ENCODE peak calls at places on chromosomes 7 and 10, in nine cellular contexts. V is HepG2, F is heart left ventricle, K is brain microvascular endothelial cell, A is lung, D is heart right ventricle, G is PC-9, M is PC-3, H is neural progenitor cell. R is an unnamed sample. For H3K36me3, the result is how much of the 10 kb centered on the place peaks cover.

GRCh38 chr7:97401398-97401797 is 283.9 kb downstream of the SDHAF3 start:
- DNase-seq in V (no peak), F (no peak), K (no peak), A (no peak), D (no peak), G (no peak), M (no peak), H (no peak), R (no peak)

GRCh38 chr7:30146127-30146612 is 11.4 kb downstream of the MTURN start:
- DNase-seq in V (no peak), F (peak), K (peak), A (no peak), D (peak), G (no peak), M (no peak), H (no peak), R (no peak)

GRCh38 chr7:65827366-65827765 is 45.5 kb upstream of the VKORC1L1 start:
- DNase-seq in V (no peak), F (no peak), K (no peak), A (no peak), D (no peak), G (no peak), M (peak), H (no peak), R (no peak)

GRCh38 chr7:32905175-32905662 is 13.7 kb upstream of the KBTBD2 start:
- DNase-seq in V (no peak), F (peak), K (peak), A (peak), D (peak), G (peak), M (no peak), H (peak), R (no peak)

GRCh38 chr10:61451357-61451756 is 1.8 kb downstream of the TMEM26 start:
- DNase-seq in V (no peak), F (no peak), K (no peak), A (no peak), D (no peak), G (no peak), M (no peak), H (no peak), R (no peak)

GRCh38 chr7:148447221-148447845 is 143.2 kb upstream of the C7orf33 start:
- DNase-seq in V (peak), F (no peak), K (no peak), A (no peak), D (no peak), G (no peak), M (peak), H (no peak), R (no peak)

GRCh38 chr10:6348091-6348862 is 145.5 kb downstream of the PFKFB3 start:
- DNase-seq in V (no peak), F (peak), K (peak), A (no peak), D (peak), G (no peak), M (no peak), H (no peak), R (no peak)

GRCh38 chr10:121526040-121526790 is 72.0 kb downstream of the FGFR2 start:
- DNase-seq in V (no peak), F (no peak), K (no peak), A (no peak), D (no peak), G (no peak), M (no peak), H (peak), R (no peak)

GRCh38 chr10:79490400-79491081 is 21.8 kb upstream of the EIF5AL1 start:
- DNase-seq in V (no peak), F (peak), K (no peak), A (no peak), D (peak), G (no peak), M (peak), H (no peak), R (no peak)

GRCh38 chr10:70562036-70562710 is 40.4 kb downstream of the PRF1 start:
- DNase-seq in V (no peak), F (no peak), K (no peak), A (no peak), D (no peak), G (no peak), M (no peak), H (no peak), R (peak)

GRCh38 chr7:17599733-17600685 is 301.6 kb downstream of the AHR start:
- DNase-seq in V (peak), F (no peak), K (peak), A (no peak), D (no peak), G (peak), M (peak), H (no peak), R (no peak)

GRCh38 chr7:13042605-13043236 is 355.3 kb downstream of the ARL4A start:
- DNase-seq in V (peak), F (no peak), K (peak), A (no peak), D (no peak), G (peak), M (peak), H (no peak), R (no peak)

GRCh38 chr7:70717553-70718248 is 414.2 kb upstream of the GALNT17 start:
- DNase-seq in V (no peak), F (no peak), K (no peak), A (no peak), D (no peak), G (no peak), M (no peak), H (no peak), R (no peak)

GRCh38 chr7:81482600-81483186 is 287.2 kb downstream of the HGF start:
- DNase-seq in V (peak), F (no peak), K (no peak), A (no peak), D (no peak), G (no peak), M (peak), H (peak), R (no peak)

GRCh38 chr10:46317889-46318288 is 31.1 kb downstream of the ANTXRL start:
- DNase-seq in V (no peak), F (no peak), K (no peak), A (no peak), D (no peak), G (no peak), M (no peak), H (no peak), R (no peak)

GRCh38 chr7:155451522-155452239 is 6.2 kb upstream of the EN2 start:
- DNase-seq in V (no peak), F (no peak), K (no peak), A (no peak), D (no peak), G (no peak), M (no peak), H (peak), R (no peak)

GRCh38 chr7:106901870-106902441 is 36.9 kb downstream of the PIK3CG start:
- DNase-seq in V (no peak), F (no peak), K (no peak), A (no peak), D (no peak), G (no peak), M (no peak), H (no peak), R (no peak)

GRCh38 chr10:29753283-29753682 is 118.5 kb upstream of the SVIL start:
- DNase-seq in V (no peak), F (no peak), K (no peak), A (no peak), D (no peak), G (no peak), M (no peak), H (no peak), R (no peak)

GRCh38 chr10:107671968-107672367 is 507.5 kb upstream of the SORCS1 start:
- DNase-seq in V (no peak), F (no peak), K (no peak), A (no peak), D (no peak), G (no peak), M (no peak), H (no peak), R (no peak)

GRCh38 chr7:116545411-116545993 is 20.7 kb downstream of the CAV1 start:
- DNase-seq in V (no peak), F (no peak), K (no peak), A (no peak), D (no peak), G (no peak), M (no peak), H (no peak), R (no peak)

GRCh38 chr10:42594246-42594650 is 44.1 kb downstream of the ZNF33B start:
- DNase-seq in V (no peak), F (no peak), K (peak), A (no peak), D (no peak), G (no peak), M (no peak), H (no peak), R (no peak)

GRCh38 chr10:100509241-100509640 is 10.4 kb downstream of the SEC31B start:
- DNase-seq in V (no peak), F (no peak), K (no peak), A (no peak), D (no peak), G (no peak), M (no peak), H (no peak), R (no peak)

GRCh38 chr10:80484677-80485409 is 30.7 kb downstream of the TSPAN14 start:
- DNase-seq in V (no peak), F (no peak), K (no peak), A (no peak), D (no peak), G (no peak), M (no peak), H (no peak), R (no peak)

GRCh38 chr10:118307237-118307636 is 34.9 kb downstream of the FAM204A start:
- DNase-seq in V (no peak), F (no peak), K (no peak), A (no peak), D (no peak), G (no peak), M (no peak), H (no peak), R (no peak)

GRCh38 chr7:157794764-157795101 is 457.9 kb downstream of the DNAJB6 start:
- DNase-seq in V (no peak), F (no peak), K (no peak), A (no peak), D (no peak), G (no peak), M (no peak), H (no peak), R (no peak)

DNA sequence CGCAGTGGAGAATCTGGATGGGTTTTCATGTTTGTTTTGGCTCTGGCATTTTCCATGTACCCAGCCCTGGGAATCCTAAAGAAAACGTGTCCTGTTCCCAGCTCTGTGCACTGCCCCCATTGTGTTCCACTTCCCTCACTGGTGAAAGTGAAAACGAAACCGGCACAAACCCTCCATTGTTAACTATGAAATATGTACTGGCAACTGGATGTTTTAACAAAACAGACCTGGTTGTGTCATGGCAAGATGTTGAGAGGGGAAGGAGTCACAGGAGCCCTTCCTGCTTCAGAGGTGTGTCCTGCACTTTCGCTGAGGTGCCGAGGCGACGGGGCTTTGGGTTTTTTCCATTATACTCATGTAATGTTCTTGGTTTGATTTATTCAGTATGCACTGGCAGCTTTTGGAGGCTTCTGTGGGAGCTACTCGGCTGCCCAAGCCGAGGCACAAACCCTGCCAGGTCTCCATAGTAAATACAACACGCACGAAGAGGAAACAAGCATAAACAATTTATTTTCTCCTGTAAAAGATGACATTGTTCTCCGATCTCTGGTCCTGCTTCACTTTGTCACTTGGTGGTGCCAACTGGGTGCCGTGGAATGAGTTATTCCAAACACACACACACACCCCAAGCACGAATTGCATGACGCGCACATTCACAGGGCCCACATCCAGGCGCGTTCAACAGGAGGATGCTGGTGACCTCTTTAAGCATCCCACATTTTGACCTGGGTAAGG is 118.2 kb downstream of the CDK6 start:
- DNase-seq in V (peak), F (peak), K (peak), A (peak), D (peak), G (no peak), M (peak), H (no peak), R (no peak)
- H3K4me3 ChIP-seq in V (no peak), F (peak), K (peak), A (peak), D (peak), G (no peak), M (peak), H (no peak), R (peak)

GRCh38 chr10:94344522-94345122 is 18.1 kb downstream of the NOC3L start:
- DNase-seq in V (no peak), F (no peak), K (no peak), A (no peak), D (no peak), G (no peak), M (no peak), H (no peak), R (no peak)

DNA sequence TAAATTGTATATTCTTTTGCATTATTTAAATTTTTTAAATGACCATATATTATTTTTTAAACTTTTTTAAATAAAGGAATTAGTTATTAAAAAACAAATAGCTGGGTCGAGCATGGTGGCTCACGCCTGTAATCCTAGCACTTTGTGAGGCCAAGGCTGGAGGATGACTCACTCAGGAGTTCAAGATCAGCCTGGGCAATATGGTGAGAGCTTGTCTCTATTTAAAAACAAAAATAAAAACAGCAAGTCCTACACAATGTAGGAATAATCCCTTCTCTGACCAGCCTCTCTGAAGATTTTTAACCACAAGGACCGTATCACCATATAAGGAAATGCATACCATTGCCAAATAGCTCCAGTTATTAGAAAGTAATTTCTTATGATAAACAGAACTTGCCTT is 19.6 kb downstream of the NOC3L start:
- DNase-seq in V (no peak), F (no peak), K (peak), A (no peak), D (no peak), G (no peak), M (no peak), H (no peak), R (no peak)
- H3K36me3 ChIP-seq in V (half or more), F (half or more), K (under half), A (under half), D (half or more), G (under half), M (under half), H (under half), R (half or more)

DNA sequence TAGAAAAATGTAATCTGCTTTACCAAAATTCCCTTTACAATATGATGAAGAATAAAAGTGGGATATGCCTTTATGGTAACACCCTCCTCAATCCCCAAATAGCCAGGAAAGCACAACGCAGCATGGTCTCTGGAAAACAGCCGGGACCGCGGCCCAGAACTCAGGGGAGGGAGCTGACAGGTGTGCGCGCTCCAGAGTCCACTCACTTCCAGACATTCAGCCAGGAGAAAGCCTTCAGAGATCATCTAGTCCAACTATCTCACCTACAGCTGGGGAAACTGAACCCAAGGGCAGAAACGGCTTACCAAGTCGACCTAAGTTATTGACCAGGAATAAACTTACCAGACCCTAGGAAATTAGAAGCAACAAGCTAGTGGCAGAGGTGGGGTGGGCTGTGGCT is 16.4 kb downstream of the GSDME start:
- DNase-seq in V (no peak), F (no peak), K (no peak), A (no peak), D (no peak), G (no peak), M (no peak), H (no peak), R (no peak)
- H3K27ac ChIP-seq in V (no peak), F (no peak), K (no peak), A (no peak), D (no peak), G (no peak), M (no peak), H (no peak), R (peak)

GRCh38 chr7:100744605-100745004 is 11.2 kb downstream of the ZAN start:
- DNase-seq in V (no peak), F (no peak), K (no peak), A (no peak), D (no peak), G (no peak), M (no peak), H (no peak), R (no peak)
- H3K4me3 ChIP-seq in V (no peak), F (no peak), K (no peak), A (no peak), D (peak), G (no peak), M (no peak), H (no peak), R (no peak)

GRCh38 chr7:1149351-1149794 is 10.6 kb downstream of the ZFAND2A start:
- DNase-seq in V (no peak), F (no peak), K (no peak), A (no peak), D (no peak), G (no peak), M (no peak), H (no peak), R (no peak)

GRCh38 chr7:1150400-1151002 is 9.5 kb downstream of the ZFAND2A start:
- DNase-seq in V (no peak), F (no peak), K (no peak), A (no peak), D (no peak), G (no peak), M (no peak), H (no peak), R (no peak)

GRCh38 chr7:1151653-1152425 is 8.2 kb downstream of the ZFAND2A start:
- DNase-seq in V (no peak), F (no peak), K (no peak), A (no peak), D (no peak), G (no peak), M (no peak), H (no peak), R (no peak)

GRCh38 chr7:1152492-1152891 is 7.5 kb downstream of the ZFAND2A start:
- DNase-seq in V (no peak), F (no peak), K (no peak), A (no peak), D (no peak), G (no peak), M (no peak), H (no peak), R (no peak)

DNA sequence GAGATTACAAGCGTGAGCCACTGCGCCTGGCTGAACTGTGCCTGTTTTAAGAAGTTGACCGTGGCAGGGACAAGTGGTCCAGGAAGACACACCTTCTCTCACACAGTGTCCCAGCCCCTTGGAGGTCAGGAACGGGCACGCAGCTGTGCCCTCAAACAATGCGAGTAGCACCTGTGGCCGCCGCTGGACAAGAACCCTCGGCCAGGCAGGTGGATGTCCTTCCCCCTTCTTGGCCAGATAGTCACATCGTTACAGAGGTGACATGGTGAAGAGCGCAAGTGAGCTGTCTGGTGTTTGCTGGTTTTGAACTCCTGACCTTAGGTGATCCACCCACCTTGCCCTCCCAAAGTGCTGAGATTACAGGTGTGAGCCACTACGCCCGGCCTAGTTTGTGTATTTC is 8.8 kb downstream of the ZFAND2A start:
- DNase-seq in V (no peak), F (no peak), K (no peak), A (no peak), D (no peak), G (no peak), M (no peak), H (no peak), R (no peak)
- H3K36me3 ChIP-seq in V (half or more), F (half or more), K (under half), A (half or more), D (half or more), G (half or more), M (under half), H (under half), R (under half)

DNA sequence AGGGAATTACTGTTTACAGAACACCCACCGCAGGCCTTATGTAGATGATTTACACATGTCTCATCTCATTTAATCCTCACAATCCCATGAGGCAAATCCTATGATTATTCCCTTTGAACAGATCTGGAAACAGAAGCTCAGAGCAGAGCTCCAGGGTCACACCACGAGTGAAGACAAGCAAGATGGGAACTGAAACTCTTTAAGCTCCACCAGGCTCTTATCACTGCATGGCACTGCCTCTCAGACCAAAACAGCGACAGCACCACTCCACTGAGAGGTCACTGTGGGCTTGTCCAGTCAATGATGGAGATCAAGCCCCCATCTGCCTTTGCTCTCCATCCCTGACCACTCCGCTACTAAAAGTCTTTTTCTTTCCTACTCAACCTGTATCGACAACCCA is 5.9 kb downstream of the GRID1 start:
- DNase-seq in V (no peak), F (no peak), K (no peak), A (no peak), D (no peak), G (no peak), M (no peak), H (no peak), R (no peak)
- H3K27ac ChIP-seq in V (no peak), F (peak), K (no peak), A (no peak), D (no peak), G (no peak), M (no peak), H (no peak), R (no peak)

GRCh38 chr10:91816986-91817385 is 18.8 kb downstream of the TNKS2 start:
- DNase-seq in V (no peak), F (no peak), K (no peak), A (no peak), D (no peak), G (no peak), M (no peak), H (no peak), R (no peak)
- H3K4me3 ChIP-seq in V (no peak), F (no peak), K (no peak), A (no peak), D (no peak), G (no peak), M (no peak), H (no peak), R (no peak)

GRCh38 chr10:91976324-91977051 is 52.9 kb downstream of the BTAF1 start:
- DNase-seq in V (no peak), F (no peak), K (no peak), A (no peak), D (no peak), G (no peak), M (peak), H (no peak), R (no peak)
- H3K36me3 ChIP-seq in V (under half), F (under half), K (under half), A (under half), D (under half), G (under half), M (under half), H (under half), R (under half)

GRCh38 chr10:128070161-128070560 is 56.1 kb downstream of the MKI67 start:
- DNase-seq in V (no peak), F (no peak), K (no peak), A (no peak), D (no peak), G (no peak), M (no peak), H (no peak), R (no peak)

GRCh38 chr10:128068398-128069285 is 57.6 kb downstream of the MKI67 start:
- DNase-seq in V (no peak), F (no peak), K (no peak), A (no peak), D (no peak), G (no peak), M (no peak), H (no peak), R (no peak)

GRCh38 chr10:128070721-128071416 is 55.4 kb downstream of the MKI67 start:
- DNase-seq in V (no peak), F (no peak), K (no peak), A (no peak), D (no peak), G (no peak), M (no peak), H (no peak), R (no peak)

GRCh38 chr10:128067691-128068397 is 58.4 kb downstream of the MKI67 start:
- DNase-seq in V (no peak), F (no peak), K (no peak), A (no peak), D (no peak), G (no peak), M (no peak), H (no peak), R (no peak)

GRCh38 chr10:128069351-128070051 is 56.7 kb downstream of the MKI67 start:
- DNase-seq in V (peak), F (peak), K (peak), A (peak), D (peak), G (peak), M (peak), H (peak), R (no peak)
- H3K27ac ChIP-seq in V (no peak), F (no peak), K (no peak), A (no peak), D (no peak), G (no peak), M (no peak), H (no peak), R (no peak)

R was measured in RWPE2.